ENCODE peak calls at places on chromosome 10, in five cellular contexts. Z, M, G, B and F are unnamed samples.

GRCh38 chr10:63671317-63671937 is 150.2 kb downstream of the REEP3 start:
- DNase-seq in Z (peak), M (no peak), G (no peak), B (no peak), F (no peak)

GRCh38 chr10:99694171-99694570 is 34.9 kb downstream of the ENTPD7 start:
- DNase-seq in G (no peak), M (no peak), Z (peak), B (no peak), F (no peak)

GRCh38 chr10:58326967-58327381 is 7.8 kb upstream of the UBE2D1 start:
- DNase-seq in Z (peak), M (no peak), G (no peak), B (no peak), F (no peak)

GRCh38 chr10:52755297-52756062 is 17.1 kb downstream of the MBL2 start:
- DNase-seq in G (no peak), M (no peak), B (peak), Z (peak), F (no peak)

GRCh38 chr10:29648114-29648982 is 13.6 kb upstream of the SVIL start:
- DNase-seq in M (no peak), G (no peak), Z (peak), B (no peak), F (no peak)

GRCh38 chr10:80081026-80081425 is 2.6 kb downstream of the TMEM254 start:
- DNase-seq in Z (no peak), M (no peak), G (no peak), B (no peak), F (no peak)

GRCh38 chr10:99870051-99870730 is 87.8 kb downstream of the ABCC2 start:
- DNase-seq in Z (no peak), B (no peak), M (no peak), G (no peak), F (no peak)

GRCh38 chr10:34607894-34608293 is 207.2 kb downstream of the PARD3 start:
- DNase-seq in Z (no peak), G (no peak), B (no peak), M (no peak), F (no peak)

GRCh38 chr10:31134303-31134928 is 102.8 kb upstream of the ZNF438 start:
- DNase-seq in G (no peak), Z (peak), M (no peak), B (no peak), F (peak)

GRCh38 chr10:59970396-59971368 is 64.3 kb upstream of the CCDC6 start:
- DNase-seq in G (no peak), Z (no peak), M (no peak), B (no peak), F (no peak)

GRCh38 chr10:113297226-113297625 is 255.6 kb upstream of the HABP2 start:
- DNase-seq in B (no peak), M (no peak), G (no peak), Z (peak), F (no peak)

GRCh38 chr10:29120216-29120615 is 168.7 kb upstream of the LYZL1 start:
- DNase-seq in G (no peak), M (no peak), Z (peak), B (no peak), F (no peak)

GRCh38 chr10:112687647-112688046 is 240.6 kb downstream of the VTI1A start:
- DNase-seq in G (no peak), M (no peak), Z (peak), B (no peak), F (no peak)

GRCh38 chr10:124125305-124126116 is 32.1 kb upstream of the CHST15 start:
- DNase-seq in G (no peak), B (no peak), M (no peak), Z (no peak), F (no peak)

GRCh38 chr10:111856631-111857030 is 326.9 kb downstream of the GPAM start:
- DNase-seq in G (no peak), Z (peak), M (no peak), B (no peak), F (no peak)

GRCh38 chr10:112332509-112333228 is 41.2 kb upstream of the ACSL5 start:
- DNase-seq in B (no peak), M (no peak), Z (no peak), G (peak), F (no peak)

GRCh38 chr10:60654813-60655464 is 123.3 kb upstream of the CDK1 start:
- DNase-seq in Z (no peak), G (no peak), M (no peak), B (no peak), F (no peak)

GRCh38 chr10:48519731-48520506 is 85.0 kb downstream of the ARHGAP22 start:
- DNase-seq in B (no peak), G (no peak), M (no peak), Z (no peak), F (no peak)

GRCh38 chr10:43308986-43309385 is 42.1 kb upstream of the RASGEF1A start:
- DNase-seq in G (no peak), Z (no peak), M (no peak), B (no peak), F (no peak)

GRCh38 chr10:52423369-52423768 is 109.3 kb downstream of the DKK1 start:
- DNase-seq in B (no peak), M (no peak), Z (peak), G (no peak), F (no peak)

GRCh38 chr10:121112618-121113384 is 261.6 kb downstream of the WDR11 start:
- DNase-seq in B (no peak), Z (no peak), G (no peak), M (no peak), F (no peak)

GRCh38 chr10:86757110-86757790 is 831 bp downstream of the BMPR1A start:
- DNase-seq in M (peak), B (no peak), G (peak), Z (peak), F (no peak)

GRCh38 chr10:86217386-86218080 is 149.1 kb downstream of the GRID1 start:
- DNase-seq in G (no peak), Z (no peak), B (no peak), M (no peak), F (no peak)

GRCh38 chr10:45419673-45420020 is 45.6 kb downstream of the ALOX5 start:
- DNase-seq in B (no peak), M (no peak), Z (no peak), G (no peak), F (no peak)

GRCh38 chr10:5628366-5628765 is 38.0 kb downstream of the ASB13 start:
- DNase-seq in Z (no peak), M (no peak), G (no peak), B (no peak), F (no peak)

GRCh38 chr10:60182691-60183090 is 207.0 kb downstream of the ANK3 start:
- DNase-seq in B (no peak), M (no peak), G (no peak), Z (peak), F (no peak)

GRCh38 chr10:42690449-42691360 is 52.3 kb upstream of the ZNF33B start:
- DNase-seq in Z (no peak), M (no peak), G (no peak), B (no peak), F (no peak)

GRCh38 chr10:120365872-120366271 is 91.2 kb upstream of the PLPP4 start:
- DNase-seq in G (no peak), Z (no peak), M (no peak), B (no peak), F (no peak)

GRCh38 chr10:125231116-125231812 is 70.9 kb upstream of the CTBP2 start:
- DNase-seq in G (no peak), B (no peak), Z (peak), M (no peak), F (no peak)

GRCh38 chr10:61627266-61627665 is 35.5 kb upstream of the CABCOCO1 start:
- DNase-seq in G (no peak), Z (peak), M (no peak), B (no peak), F (no peak)

GRCh38 chr10:24951201-24952145 is 933 bp downstream of the PRTFDC1 start:
- DNase-seq in G (peak), Z (peak), B (no peak), M (no peak), F (no peak)

GRCh38 chr10:14040787-14041631 is 289.7 kb downstream of the FRMD4A start:
- DNase-seq in B (no peak), G (no peak), M (no peak), Z (peak), F (no peak)

GRCh38 chr10:96043895-96044580 is 655 bp downstream of the CCNJ start:
- DNase-seq in B (no peak), M (peak), G (peak), Z (peak), F (peak)

GRCh38 chr10:80454526-80455460 is 683 bp downstream of the TSPAN14 start:
- DNase-seq in Z (peak), G (peak), M (peak), B (no peak), F (no peak)

GRCh38 chr10:71893920-71894319 is 42.9 kb upstream of the PSAP start:
- DNase-seq in B (no peak), Z (no peak), G (no peak), M (no peak), F (no peak)

DNA sequence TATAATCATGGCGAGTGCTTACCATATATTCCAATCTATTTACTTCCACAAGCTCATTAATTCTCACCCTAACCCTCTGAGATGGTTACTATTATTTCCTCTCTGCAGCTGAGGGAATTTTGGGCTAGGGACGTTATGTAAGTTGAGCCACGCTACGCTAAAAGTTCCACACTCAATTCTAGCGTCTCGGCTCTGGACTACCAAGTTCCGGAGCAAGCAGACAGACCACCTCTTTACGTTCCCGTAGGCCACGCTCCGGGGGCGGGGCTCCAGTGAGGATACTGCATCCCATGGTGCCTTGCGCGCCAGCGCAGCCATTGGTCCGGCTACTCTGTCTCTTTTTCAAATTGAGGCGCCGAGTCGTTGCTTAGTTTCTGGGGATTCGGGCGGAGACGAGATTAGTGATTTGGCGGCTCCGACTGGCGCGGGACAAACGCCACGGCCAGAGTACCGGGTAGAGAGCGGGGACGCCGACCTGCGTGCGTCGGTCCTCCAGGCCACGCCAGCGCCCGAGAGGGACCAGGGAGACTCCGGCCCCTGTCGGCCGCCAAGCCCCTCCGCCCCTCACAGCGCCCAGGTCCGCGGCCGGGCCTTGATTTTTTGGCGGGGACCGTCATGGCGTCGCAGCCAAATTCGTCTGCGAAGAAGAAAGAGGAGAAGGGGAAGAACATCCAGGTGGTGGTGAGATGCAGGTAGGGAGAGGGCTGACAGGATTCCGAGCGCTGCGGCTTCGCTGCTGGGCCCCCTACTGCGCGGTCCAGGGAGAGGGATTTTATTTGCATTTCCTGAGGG is at the start of gene KIF11:
- DNase-seq in M (peak), B (peak), Z (peak), G (peak), F (peak)
- TF ChIP-seq CTCF in M (peak), B (no peak), Z (no peak), G (no peak), F (no peak)

GRCh38 chr10:22228167-22228938 is 10.5 kb upstream of the EBLN1 start:
- DNase-seq in B (no peak), M (no peak), G (no peak), Z (no peak), F (no peak)

GRCh38 chr10:22231260-22231659 is 13.4 kb upstream of the EBLN1 start:
- DNase-seq in M (no peak), B (no peak), G (no peak), Z (no peak), F (no peak)

GRCh38 chr10:22230331-22230833 is 12.6 kb upstream of the EBLN1 start:
- DNase-seq in B (no peak), Z (peak), M (no peak), G (no peak), F (no peak)

GRCh38 chr10:22229756-22230330 is 12.0 kb upstream of the EBLN1 start:
- DNase-seq in Z (peak), M (no peak), B (no peak), G (no peak), F (no peak)

GRCh38 chr10:22228943-22229755 is 11.3 kb upstream of the EBLN1 start:
- DNase-seq in Z (peak), B (peak), G (peak), M (peak), F (peak)
- TF ChIP-seq CTCF in Z (no peak), B (no peak), G (no peak), M (no peak), F (no peak)

GRCh38 chr10:104197364-104197763 is 34.8 kb downstream of the CFAP43 start:
- DNase-seq in B (no peak), M (no peak), Z (no peak), G (no peak), F (no peak)
- TF ChIP-seq CTCF in B (no peak), M (no peak), Z (no peak), G (no peak), F (no peak)

GRCh38 chr10:116835658-116836057 is 13.6 kb upstream of the ENO4 start:
- DNase-seq in Z (no peak), M (no peak), B (no peak), G (no peak), F (no peak)

GRCh38 chr10:116836087-116836486 is 13.2 kb upstream of the ENO4 start:
- DNase-seq in M (no peak), G (no peak), Z (no peak), B (no peak), F (no peak)

GRCh38 chr10:116838143-116838725 is 11.1 kb upstream of the ENO4 start:
- DNase-seq in M (no peak), G (no peak), B (no peak), Z (no peak), F (no peak)

GRCh38 chr10:116833986-116834760 is 15.1 kb upstream of the ENO4 start:
- DNase-seq in B (no peak), M (peak), Z (no peak), G (no peak), F (no peak)

DNA sequence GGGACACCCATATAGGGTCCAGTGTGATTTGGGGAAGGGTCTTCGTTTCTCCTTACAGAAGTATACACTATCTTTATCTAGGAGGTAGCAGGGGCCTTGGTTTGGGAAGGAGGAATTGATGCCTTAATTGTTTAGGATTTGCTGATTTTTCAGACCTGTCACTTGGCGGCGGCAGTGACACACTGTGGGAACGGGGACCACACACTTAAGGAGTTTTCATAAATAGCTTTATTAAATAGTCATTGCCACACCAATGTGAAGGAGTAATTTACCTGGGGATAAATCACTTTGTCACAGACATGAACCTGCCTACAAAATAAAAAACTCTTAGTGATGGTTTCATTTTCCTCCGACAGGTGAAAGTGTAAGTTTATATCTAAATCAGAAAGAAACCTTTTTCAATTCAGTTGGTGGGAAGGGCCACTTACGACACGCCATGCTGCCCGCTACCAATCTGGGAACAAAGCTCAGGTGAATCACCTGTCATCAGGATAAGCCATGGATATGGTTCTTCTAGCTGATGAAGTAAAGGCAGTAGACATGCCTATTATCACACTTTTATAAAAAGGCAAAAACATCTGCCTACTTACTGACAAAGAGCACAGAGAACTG is 12.3 kb upstream of the ENO4 start:
- DNase-seq in M (no peak), Z (peak), G (no peak), B (no peak), F (no peak)
- TF ChIP-seq CTCF in M (no peak), Z (no peak), G (no peak), B (no peak), F (peak)

GRCh38 chr10:77833225-77833624 is 93.3 kb downstream of the DLG5 start:
- DNase-seq in M (no peak), G (no peak), Z (no peak), B (no peak), F (no peak)
- TF ChIP-seq CTCF in M (no peak), G (no peak), Z (no peak), B (no peak), F (no peak)

GRCh38 chr10:15088428-15089261 is at the start of gene ACBD7:
- DNase-seq in G (peak), M (peak), B (peak), Z (peak), F (peak)
- TF ChIP-seq CTCF in G (peak), M (peak), B (no peak), Z (no peak), F (no peak)

DNA sequence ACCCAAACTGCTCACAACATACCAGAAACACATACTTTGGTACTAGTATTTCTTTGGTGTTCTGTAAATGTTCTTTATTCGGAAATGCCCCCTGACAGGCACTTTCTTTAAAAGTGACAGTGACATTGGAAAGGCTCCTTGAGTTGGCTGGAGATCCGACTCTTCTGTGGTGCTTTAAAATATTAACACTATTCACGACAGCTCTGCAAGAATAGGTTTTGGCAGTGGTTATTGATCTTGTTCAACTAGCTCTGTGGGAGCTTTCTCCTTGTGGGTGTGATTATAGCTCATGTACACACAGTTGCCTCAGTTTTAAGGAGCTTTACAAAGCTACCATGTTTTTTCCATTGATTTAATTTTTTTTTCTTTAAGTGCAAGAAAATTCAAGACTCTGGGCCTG is 30.3 kb upstream of the SLC39A12 start:
- DNase-seq in M (no peak), G (no peak), B (no peak), Z (no peak), F (no peak)
- TF ChIP-seq CTCF in M (no peak), G (no peak), B (no peak), Z (no peak), F (no peak)

DNA sequence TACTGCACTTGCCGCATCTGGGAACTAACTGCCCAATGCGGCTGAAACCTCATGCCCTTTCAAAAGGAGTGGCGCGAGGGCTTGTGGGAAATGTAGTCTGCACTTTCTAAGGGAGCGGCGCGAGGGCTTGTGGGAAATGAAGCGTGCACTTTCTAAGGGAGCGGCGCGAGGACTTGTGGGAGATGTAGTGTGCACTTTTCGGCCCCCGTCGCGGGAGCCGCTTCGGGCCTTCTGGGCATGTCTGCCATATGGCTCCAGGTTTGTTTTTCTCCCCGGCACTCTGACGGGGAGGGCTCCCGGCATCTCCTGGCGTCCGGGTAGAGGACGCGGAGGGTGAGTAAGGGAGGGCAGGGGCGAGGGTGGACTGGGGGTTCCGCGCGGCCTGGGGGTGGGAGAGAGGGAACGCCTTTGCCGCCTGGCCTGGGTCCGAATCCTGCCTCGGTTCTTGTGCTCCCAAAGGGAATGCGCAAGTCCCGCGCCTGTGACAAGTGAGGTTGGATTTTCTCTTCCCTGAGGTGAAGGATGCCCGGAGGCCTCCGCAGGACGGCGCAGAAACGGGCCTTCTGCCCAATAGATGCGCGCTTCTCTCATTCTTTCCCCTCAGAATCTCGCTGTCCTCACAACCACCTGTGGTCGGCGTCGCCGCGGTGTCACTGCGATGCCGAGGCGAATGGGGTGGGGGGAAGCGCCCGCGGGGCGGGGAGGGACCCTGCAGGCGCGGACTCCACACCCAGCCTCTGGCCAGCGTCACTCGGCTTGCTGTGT is at the start of gene ZNF37A:
- DNase-seq in G (peak), M (peak), Z (peak), B (peak), F (peak)
- TF ChIP-seq CTCF in G (no peak), M (no peak), Z (no peak), B (no peak), F (no peak)

GRCh38 chr10:97445722-97446639 is at the start of the genes EXOSC1 and ZDHHC16:
- DNase-seq in Z (peak), M (peak), B (peak), G (peak), F (peak)
- TF ChIP-seq CTCF in Z (peak), M (no peak), B (no peak), G (no peak), F (no peak)